ENCODE peak calls at places on chromosomes 7 and 10, in eight cellular contexts. K, N, Z, I, X, V, D and T are unnamed samples.

GRCh38 chr7:146709628-146710027 is 593.0 kb downstream of the CNTNAP2 start:
- DNase-seq in V (no peak), D (no peak), X (no peak), N (no peak), I (no peak), K (peak), Z (no peak), T (no peak)

GRCh38 chr7:116863168-116863670 is 832 bp downstream of the CAPZA2 start:
- DNase-seq in V (peak), Z (no peak), X (peak), K (peak), N (peak), D (no peak), I (peak), T (peak)

GRCh38 chr7:103690576-103690975 is 244.6 kb upstream of the SLC26A5 start:
- DNase-seq in K (no peak), Z (no peak), D (no peak), I (no peak), X (no peak), N (no peak), V (no peak), T (no peak)

GRCh38 chr7:133562617-133563016 is 309.7 kb downstream of the EXOC4 start:
- DNase-seq in D (no peak), I (no peak), X (no peak), K (no peak), V (no peak), N (no peak), Z (no peak), T (no peak)

GRCh38 chr10:128049226-128050010 is 76.8 kb downstream of the MKI67 start:
- DNase-seq in K (no peak), D (no peak), V (no peak), N (no peak), I (peak), X (no peak), Z (no peak), T (no peak)

GRCh38 chr10:110368002-110368401 is 63.3 kb upstream of the SMNDC1 start:
- DNase-seq in V (peak), X (no peak), Z (no peak), I (no peak), K (no peak), N (no peak), D (no peak), T (peak)

GRCh38 chr7:30493231-30493630 is 11.4 kb downstream of the GGCT start:
- DNase-seq in N (no peak), X (no peak), D (no peak), V (no peak), Z (no peak), K (no peak), I (no peak), T (no peak)

GRCh38 chr7:322111-322671 is 32.2 kb downstream of the FOXL3 start:
- DNase-seq in I (peak), Z (peak), V (peak), X (peak), K (peak), D (no peak), N (peak), T (peak)

GRCh38 chr7:139799586-139799985 is 21.8 kb upstream of the HIPK2 start:
- DNase-seq in D (no peak), Z (no peak), X (no peak), V (no peak), N (no peak), K (no peak), I (no peak), T (no peak)

GRCh38 chr7:2299131-2299829 is 15.0 kb downstream of the SNX8 start:
- DNase-seq in D (no peak), V (peak), K (peak), Z (peak), N (peak), I (peak), X (no peak), T (peak)

GRCh38 chr7:92421676-92422435 is 25.4 kb upstream of the GATAD1 start:
- DNase-seq in K (peak), V (no peak), N (no peak), I (no peak), D (no peak), Z (no peak), X (no peak), T (no peak)

GRCh38 chr10:128001346-128001745 is 94.4 kb downstream of the PTPRE start:
- DNase-seq in N (no peak), D (no peak), X (no peak), V (no peak), I (no peak), Z (no peak), K (no peak), T (no peak)

GRCh38 chr7:142384508-142384922 is 126.7 kb upstream of the PRSS58 start:
- DNase-seq in D (no peak), Z (no peak), I (no peak), X (no peak), V (no peak), N (peak), K (no peak), T (no peak)

GRCh38 chr10:78862328-78862640 is 206.5 kb upstream of the ZMIZ1 start:
- DNase-seq in N (no peak), Z (no peak), K (no peak), X (no peak), D (no peak), I (no peak), V (no peak), T (no peak)

GRCh38 chr10:48658243-48658888 is 26.3 kb upstream of the WDFY4 start:
- DNase-seq in Z (peak), N (peak), X (peak), D (peak), I (peak), K (peak), V (peak), T (peak)

GRCh38 chr10:6617319-6618076 is 37.4 kb upstream of the PRKCQ start:
- DNase-seq in Z (no peak), N (no peak), D (no peak), X (no peak), I (no peak), V (no peak), K (no peak), T (no peak)

GRCh38 chr7:95730493-95731280 is 41.7 kb upstream of the DYNC1I1 start:
- DNase-seq in K (peak), N (no peak), I (no peak), X (no peak), Z (no peak), V (no peak), D (no peak), T (no peak)

GRCh38 chr10:90935581-90936292 is 14.8 kb upstream of the ANKRD1 start:
- DNase-seq in X (no peak), V (no peak), Z (no peak), I (no peak), K (no peak), D (no peak), N (no peak), T (no peak)

GRCh38 chr7:101944611-101945010 is 127.2 kb downstream of the CUX1 start:
- DNase-seq in Z (no peak), X (no peak), D (no peak), K (no peak), I (no peak), V (no peak), N (no peak), T (no peak)

GRCh38 chr7:18288322-18289037 is 207.1 kb upstream of the HDAC9 start:
- DNase-seq in V (no peak), Z (no peak), N (no peak), I (no peak), K (no peak), D (no peak), X (no peak), T (no peak)

GRCh38 chr10:99004738-99005137 is 230.9 kb downstream of the HPSE2 start:
- DNase-seq in N (no peak), I (no peak), X (no peak), K (no peak), V (no peak), Z (no peak), D (no peak), T (no peak)

GRCh38 chr10:87705339-87705738 is 45.7 kb downstream of the PAPSS2 start:
- DNase-seq in X (no peak), V (no peak), I (no peak), K (no peak), Z (no peak), N (no peak), D (no peak), T (no peak)

GRCh38 chr7:104127204-104127603 is 80.6 kb downstream of the ORC5 start:
- DNase-seq in K (no peak), N (no peak), V (no peak), Z (no peak), D (no peak), X (no peak), I (no peak), T (no peak)

GRCh38 chr10:103445767-103446567 is 6.2 kb downstream of the CALHM2 start:
- DNase-seq in N (no peak), X (no peak), Z (no peak), V (no peak), K (peak), D (no peak), I (no peak), T (no peak)

GRCh38 chr7:11524476-11525398 is 307.3 kb downstream of the THSD7A start:
- DNase-seq in Z (no peak), K (no peak), N (no peak), X (no peak), D (no peak), I (no peak), V (no peak), T (no peak)

GRCh38 chr7:55472928-55473725 is 99.2 kb downstream of the VOPP1 start:
- DNase-seq in I (peak), V (no peak), Z (peak), D (no peak), X (no peak), N (no peak), K (no peak), T (no peak)

GRCh38 chr7:78765985-78766729 is 687.3 kb downstream of the MAGI2 start:
- DNase-seq in I (no peak), X (no peak), N (no peak), Z (no peak), D (no peak), K (no peak), V (no peak), T (no peak)

GRCh38 chr7:112416127-112416526 is 34.1 kb upstream of the IFRD1 start:
- DNase-seq in I (no peak), K (no peak), N (no peak), D (no peak), X (no peak), Z (no peak), V (no peak), T (no peak)

GRCh38 chr10:43160067-43160918 is 22.0 kb downstream of the CSGALNACT2 start:
- DNase-seq in I (no peak), X (no peak), D (no peak), V (peak), K (no peak), Z (no peak), N (no peak), T (peak)

GRCh38 chr10:77648472-77648871 is 10.9 kb upstream of the KCNMA1 start:
- DNase-seq in V (no peak), D (no peak), N (no peak), K (no peak), I (no peak), X (no peak), Z (no peak), T (no peak)

GRCh38 chr7:94654764-94655561 is 970 bp downstream of the SGCE start:
- DNase-seq in D (no peak), I (no peak), Z (no peak), N (no peak), V (no peak), K (peak), X (peak), T (no peak)

GRCh38 chr10:72260588-72261322 is 13.0 kb upstream of the DDIT4 start:
- DNase-seq in K (peak), N (peak), D (no peak), V (peak), X (peak), Z (peak), I (peak), T (peak)

GRCh38 chr7:15326044-15326644 is 235.7 kb downstream of the AGMO start:
- DNase-seq in X (no peak), D (peak), N (no peak), Z (no peak), V (peak), K (no peak), I (no peak), T (peak)

GRCh38 chr10:1358860-1359598 is 302.8 kb downstream of the WDR37 start:
- DNase-seq in Z (no peak), K (no peak), N (no peak), X (no peak), V (no peak), I (no peak), D (no peak), T (no peak)

GRCh38 chr10:22308390-22308789 is 7.8 kb upstream of the COMMD3 start:
- DNase-seq in I (no peak), K (no peak), X (no peak), D (no peak), Z (no peak), V (peak), N (no peak), T (peak)

GRCh38 chr7:112481833-112482669 is 1.3 kb downstream of the LSMEM1 start:
- DNase-seq in X (no peak), I (peak), D (no peak), N (no peak), V (no peak), K (peak), Z (no peak), T (no peak)

GRCh38 chr7:130632111-130632510 is 36.4 kb downstream of the COPG2 start:
- DNase-seq in N (no peak), K (no peak), I (no peak), Z (no peak), X (no peak), D (no peak), V (no peak), T (no peak)

GRCh38 chr10:8403711-8404371 is 349.4 kb downstream of the GATA3 start:
- DNase-seq in Z (no peak), N (no peak), I (no peak), X (peak), V (no peak), D (no peak), K (no peak), T (no peak)

GRCh38 chr10:8402469-8403074 is 348.1 kb downstream of the GATA3 start:
- DNase-seq in X (no peak), K (no peak), N (no peak), I (no peak), D (no peak), Z (no peak), V (no peak), T (no peak)

GRCh38 chr10:8400151-8400550 is 345.7 kb downstream of the GATA3 start:
- DNase-seq in N (no peak), I (no peak), X (no peak), K (no peak), Z (no peak), V (no peak), D (no peak), T (no peak)

GRCh38 chr10:8398771-8399170 is 344.3 kb downstream of the GATA3 start:
- DNase-seq in V (no peak), N (no peak), X (no peak), I (no peak), D (no peak), K (no peak), Z (no peak), T (no peak)

GRCh38 chr10:8401531-8401930 is 347.0 kb downstream of the GATA3 start:
- DNase-seq in Z (no peak), I (no peak), V (no peak), X (no peak), D (no peak), N (no peak), K (no peak), T (no peak)
- TF ChIP-seq CTCF in Z (no peak), I (no peak), V (no peak), X (no peak), D (no peak), N (no peak), K (no peak), T (no peak)

DNA sequence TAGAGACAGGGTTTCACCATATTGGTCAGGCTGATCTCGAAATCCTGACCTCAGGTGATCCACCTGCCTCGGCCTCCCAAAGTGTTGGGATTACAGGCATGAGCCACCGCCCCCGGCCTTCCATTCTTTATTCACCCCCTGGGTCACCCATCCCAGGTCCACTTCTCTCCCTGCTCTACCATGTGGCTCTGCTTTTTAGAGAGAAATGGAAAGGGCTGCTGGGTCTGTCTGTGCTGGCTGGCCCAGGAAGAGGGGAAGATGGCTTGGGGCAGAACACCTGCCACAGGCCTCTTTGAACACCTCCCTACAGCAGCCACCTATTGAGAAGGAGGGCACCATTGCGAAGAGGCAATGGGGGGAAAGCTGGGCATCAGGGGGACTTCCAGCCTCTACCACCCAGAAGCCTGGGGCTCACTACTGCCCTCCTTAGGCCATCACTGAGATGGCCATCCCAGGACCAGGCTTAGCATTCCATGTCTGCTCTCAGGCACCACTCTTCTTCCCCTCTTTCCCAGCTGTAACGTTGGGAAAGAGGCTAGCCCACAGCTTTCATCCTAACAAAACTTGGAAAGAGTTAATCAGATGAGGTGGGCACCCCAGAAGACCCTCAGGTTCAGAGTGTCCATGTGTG is 256.3 kb downstream of the GRID1 start:
- DNase-seq in I (no peak), N (no peak), D (no peak), X (no peak), K (no peak), V (no peak), Z (no peak), T (no peak)
- TF ChIP-seq CTCF in I (no peak), N (no peak), D (no peak), X (peak), K (no peak), V (peak), Z (no peak), T (peak)

GRCh38 chr7:50486512-50486911 is 36.4 kb upstream of the FIGNL1 start:
- DNase-seq in N (no peak), K (no peak), I (no peak), X (no peak), D (no peak), Z (no peak), V (no peak), T (no peak)

GRCh38 chr7:50479743-50480517 is 29.8 kb upstream of the FIGNL1 start:
- DNase-seq in D (no peak), X (no peak), Z (no peak), N (no peak), V (no peak), K (no peak), I (no peak), T (no peak)

GRCh38 chr7:50476953-50477625 is 26.9 kb upstream of the FIGNL1 start:
- DNase-seq in X (no peak), V (no peak), N (no peak), I (no peak), K (no peak), Z (no peak), D (no peak), T (no peak)

GRCh38 chr7:50477640-50478039 is 27.5 kb upstream of the FIGNL1 start:
- DNase-seq in I (no peak), N (no peak), K (no peak), V (no peak), X (no peak), D (no peak), Z (no peak), T (no peak)

DNA sequence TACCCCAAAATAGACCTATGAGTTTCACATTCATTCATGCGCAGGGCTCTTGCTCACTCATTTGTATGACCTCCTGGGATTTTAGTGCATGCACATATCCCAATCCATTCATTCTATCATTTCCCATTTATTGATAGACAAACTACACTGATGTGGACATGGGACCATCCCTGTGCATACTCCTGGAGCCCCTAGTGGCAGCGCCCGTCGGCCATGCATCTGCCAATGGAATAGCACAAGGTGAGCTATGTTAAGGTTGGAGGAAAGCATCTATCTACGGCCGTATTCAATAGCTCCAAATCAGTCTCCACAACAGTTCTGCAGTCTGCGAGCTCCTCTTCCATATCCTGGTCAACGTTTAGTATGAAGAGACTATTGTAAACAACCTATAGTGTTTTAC is 31.7 kb upstream of the FIGNL1 start:
- DNase-seq in Z (no peak), N (no peak), K (no peak), V (no peak), D (no peak), I (no peak), X (no peak), T (no peak)
- TF ChIP-seq CTCF in Z (no peak), N (no peak), K (no peak), V (no peak), D (no peak), I (no peak), X (no peak), T (no peak)

GRCh38 chr10:51063659-51064535 is 10.4 kb upstream of the PRKG1 start:
- DNase-seq in I (no peak), N (no peak), V (no peak), X (no peak), D (peak), K (no peak), Z (no peak), T (no peak)
- TF ChIP-seq CTCF in I (peak), N (peak), V (peak), X (peak), D (peak), K (peak), Z (no peak), T (peak)

GRCh38 chr10:124245191-124245590 is 151.8 kb upstream of the CHST15 start:
- DNase-seq in N (peak), D (no peak), V (no peak), I (no peak), X (no peak), Z (no peak), K (peak), T (no peak)
- TF ChIP-seq CTCF in N (no peak), D (no peak), V (no peak), I (no peak), X (no peak), Z (no peak), K (no peak), T (no peak)

DNA sequence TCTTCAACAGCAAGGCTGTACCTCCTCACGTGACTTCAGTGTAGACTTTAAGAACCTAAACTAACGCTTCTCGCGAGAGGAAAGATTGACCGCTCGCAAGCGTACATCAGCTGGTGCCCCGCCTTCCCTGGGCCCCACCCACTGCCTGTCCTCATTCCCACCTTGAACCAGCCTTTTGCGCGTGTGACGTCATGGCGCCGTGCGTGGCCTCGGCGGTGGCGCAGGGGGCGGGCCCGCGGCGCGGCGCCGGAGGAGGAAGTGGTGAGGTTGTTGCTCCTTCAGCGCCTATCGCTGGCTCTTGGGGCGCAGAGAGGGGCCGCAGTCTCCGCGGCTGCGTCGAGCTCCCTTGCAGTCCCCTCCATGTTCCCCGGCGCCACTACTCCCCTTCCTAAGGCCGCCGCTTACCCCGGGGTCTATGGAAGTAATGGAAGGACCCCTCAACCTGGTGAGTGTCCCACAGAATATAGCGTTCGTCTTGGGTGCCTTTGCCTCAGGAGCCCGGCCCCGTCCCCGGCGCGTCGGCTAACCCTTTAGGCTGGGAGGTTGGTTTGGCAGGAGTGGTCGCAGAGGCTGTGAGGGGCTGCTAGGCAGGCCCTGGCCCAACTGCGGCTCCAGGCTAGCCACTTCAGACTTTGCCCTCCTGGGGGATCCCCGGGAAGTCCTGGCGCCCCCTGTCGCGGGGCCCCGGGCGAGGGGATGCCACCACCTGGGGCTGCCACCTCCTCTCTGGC is at the start of gene NRBF2:
- DNase-seq in N (peak), I (peak), D (peak), V (peak), Z (peak), K (peak), X (peak), T (peak)
- TF ChIP-seq CTCF in N (peak), I (peak), D (peak), V (no peak), Z (no peak), K (peak), X (no peak), T (peak)

GRCh38 chr7:149087366-149087765 is 3.2 kb downstream of the ZNF786 start:
- DNase-seq in X (no peak), D (no peak), I (no peak), K (no peak), Z (no peak), V (no peak), N (no peak), T (no peak)

GRCh38 chr7:149093228-149093627 is 2.7 kb upstream of the ZNF786 start:
- DNase-seq in N (no peak), I (no peak), Z (no peak), X (no peak), K (no peak), D (no peak), V (peak), T (peak)

GRCh38 chr7:149090397-149091195 is at the start of gene ZNF786:
- DNase-seq in Z (peak), K (peak), N (peak), I (peak), V (peak), D (peak), X (peak), T (peak)
- TF ChIP-seq CTCF in Z (peak), K (peak), N (peak), I (peak), V (peak), D (peak), X (peak), T (peak)